ENCODE peak calls at places on chromosome 20, in four cellular contexts. G is H1, O is K562, B is GM12878. C is an unnamed sample.

GRCh38 chr20:49906101-49906604 is 9.2 kb downstream of the SPATA2 start:
- DNase-seq in G (no peak), B (no peak), O (peak), C (no peak)

GRCh38 chr20:6768228-6769185 is 1.0 kb downstream of the BMP2 start:
- DNase-seq in B (no peak), O (no peak), G (no peak), C (no peak)

GRCh38 chr20:9068232-9068781 is 580 bp upstream of the PLCB4 start:
- DNase-seq in O (no peak), B (no peak), G (no peak), C (no peak)

GRCh38 chr20:24842591-24843442 is 106.3 kb upstream of the CST7 start:
- DNase-seq in G (no peak), O (no peak), B (peak), C (no peak)

GRCh38 chr20:44651507-44652373 is at the start of gene ADA:
- DNase-seq in O (peak), B (no peak), G (no peak), C (peak)

GRCh38 chr20:4171538-4172116 is 156.3 kb upstream of the RNF24 start:
- DNase-seq in G (no peak), B (no peak), O (no peak), C (peak)

GRCh38 chr20:36252511-36252910 is 16.2 kb downstream of the AAR2 start:
- DNase-seq in O (no peak), G (no peak), B (no peak), C (no peak)

GRCh38 chr20:59154317-59155013 is 9.2 kb upstream of the ZNF831 start:
- DNase-seq in G (no peak), B (no peak), O (no peak), C (no peak)

GRCh38 chr20:2333821-2334220 is 38.0 kb downstream of the TGM3 start:
- DNase-seq in G (no peak), B (no peak), O (no peak), C (no peak)

GRCh38 chr20:52493177-52493711 is 301.7 kb upstream of the ZFP64 start:
- DNase-seq in B (no peak), G (no peak), O (no peak), C (no peak)

GRCh38 chr20:53202781-53203180 is 230.6 kb downstream of the TSHZ2 start:
- DNase-seq in O (no peak), B (no peak), G (no peak), C (no peak)

GRCh38 chr20:62120990-62121775 is 1.1 kb upstream of the LSM14B start:
- DNase-seq in O (no peak), G (no peak), B (no peak), C (no peak)

GRCh38 chr20:9594284-9594875 is 80.0 kb downstream of the LAMP5 start:
- DNase-seq in O (no peak), G (no peak), B (no peak), C (peak)

GRCh38 chr20:46970937-46971630 is 76.4 kb downstream of the EYA2 start:
- DNase-seq in G (peak), B (no peak), O (peak), C (peak)

GRCh38 chr20:53077373-53078205 is 105.4 kb downstream of the TSHZ2 start:
- DNase-seq in G (no peak), B (no peak), O (no peak), C (peak)

GRCh38 chr20:2252419-2253060 is 43.3 kb upstream of the TGM3 start:
- DNase-seq in B (no peak), G (no peak), O (no peak), C (no peak)

GRCh38 chr20:10731190-10731955 is 57.6 kb upstream of the JAG1 start:
- DNase-seq in B (no peak), O (no peak), G (no peak), C (no peak)

GRCh38 chr20:45041464-45042337 is 59.2 kb downstream of the KCNS1 start:
- DNase-seq in G (no peak), O (no peak), B (no peak), C (no peak)

GRCh38 chr20:13054011-13054410 is 45.2 kb downstream of the SPTLC3 start:
- DNase-seq in B (no peak), O (no peak), G (no peak), C (peak)

GRCh38 chr20:17558154-17558940 is 11.5 kb upstream of the DSTN start:
- DNase-seq in G (no peak), O (peak), B (no peak), C (peak)
- TF ChIP-seq EP300 in G (no peak), O (peak), B (no peak), C (peak)

GRCh38 chr20:57390604-57391438 is at the start of gene RBM38:
- DNase-seq in B (no peak), O (peak), G (no peak), C (peak)
- TF ChIP-seq ATF2 in B (no peak), O (no peak), G (no peak), C (no peak)

GRCh38 chr20:20367681-20368413 is at the start of gene INSM1:
- DNase-seq in O (no peak), B (no peak), G (no peak), C (no peak)
- TF ChIP-seq EP300 in O (no peak), B (no peak), G (no peak), C (no peak)

GRCh38 chr20:43584448-43585138 is 6.1 kb upstream of the IFT52 start:
- DNase-seq in B (no peak), O (no peak), G (no peak), C (peak)
- TF ChIP-seq ATF2 in B (no peak), O (no peak), G (no peak), C (no peak)

DNA sequence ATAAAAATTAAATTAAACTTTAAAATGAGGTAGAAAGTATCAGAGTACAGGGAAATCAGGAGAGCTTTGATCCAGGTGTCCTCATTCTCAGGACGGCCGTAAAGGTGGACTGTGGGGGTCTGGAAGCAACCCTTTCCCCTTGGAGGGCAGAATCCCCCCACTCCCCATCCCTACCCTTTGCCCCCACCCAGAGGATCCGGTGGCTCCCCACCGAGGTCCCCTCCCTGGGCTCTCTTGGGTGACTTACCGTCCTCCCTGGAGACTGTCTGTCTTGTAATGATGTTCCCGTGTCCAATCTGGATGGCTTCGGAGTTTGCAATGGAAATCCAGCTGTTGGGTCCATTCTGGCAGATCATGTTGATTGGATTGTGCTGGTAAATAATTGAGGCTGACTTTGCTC is 7.3 kb downstream of the ZBP1 start:
- DNase-seq in B (no peak), O (no peak), G (no peak), C (no peak)
- TF ChIP-seq EP300 in B (no peak), O (no peak), G (no peak), C (no peak)

GRCh38 chr20:57548177-57549058 is 12.5 kb upstream of the PCK1 start:
- DNase-seq in B (no peak), O (no peak), G (no peak), C (no peak)

GRCh38 chr20:57544838-57545564 is 15.9 kb upstream of the PCK1 start:
- DNase-seq in O (no peak), G (no peak), B (no peak), C (no peak)

GRCh38 chr20:57543754-57544153 is 17.2 kb upstream of the PCK1 start:
- DNase-seq in B (no peak), O (no peak), G (no peak), C (no peak)

GRCh38 chr20:57545927-57546662 is 14.8 kb upstream of the PCK1 start:
- DNase-seq in G (no peak), B (no peak), O (no peak), C (no peak)

GRCh38 chr20:57547250-57547649 is 13.7 kb upstream of the PCK1 start:
- DNase-seq in B (no peak), O (no peak), G (no peak), C (peak)
- TF ChIP-seq ATF2 in B (no peak), O (no peak), G (no peak), C (no peak)

DNA sequence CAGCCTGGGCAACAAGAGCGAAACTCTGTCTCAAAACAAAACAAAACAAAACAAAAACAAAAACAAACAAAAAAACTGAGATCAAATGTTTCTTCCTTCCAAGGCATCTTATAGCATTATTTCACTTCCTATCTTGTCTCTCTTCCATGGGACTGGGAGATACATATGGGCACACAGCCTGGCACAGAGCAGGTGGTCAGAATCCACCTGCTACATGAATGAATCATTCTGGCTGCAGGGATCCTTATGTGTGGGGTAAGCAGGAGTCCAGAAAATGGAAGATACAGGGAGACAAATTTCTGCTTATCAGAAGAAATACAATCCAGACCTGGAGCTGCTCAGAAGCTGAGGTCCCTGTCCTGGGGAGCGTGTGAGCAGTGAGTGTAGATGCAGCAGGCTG is 18.2 kb upstream of the CCM2L start:
- DNase-seq in B (no peak), O (no peak), G (no peak), C (no peak)
- TF ChIP-seq EP300 in B (no peak), O (no peak), G (no peak), C (no peak)

C was measured in HepG2.